ENCODE peak calls at places on chromosomes 5 and 9, in seven cellular contexts. One of them, this sample, is unnamed.

GRCh38 chr5:57442080-57442839 is 40.4 kb downstream of the ACTBL2 start:
- DNase-seq in T1000: peak; percentile 65
- DNase-seq in SK-N-DZ: no peak
- DNase-seq in GM13976: peak; percentile 19
- DNase-seq in hypothalamus: no peak
- DNase-seq in endothelial cell: no peak
- DNase-seq in B cell: no peak
- DNase-seq in this sample: no peak

GRCh38 chr9:120377268-120378150 is 202.5 kb downstream of the CDK5RAP2 start:
- DNase-seq in GM13976: no peak
- DNase-seq in hypothalamus: no peak
- DNase-seq in SK-N-DZ: no peak
- DNase-seq in B cell: no peak
- DNase-seq in T1000: no peak
- DNase-seq in endothelial cell: no peak
- DNase-seq in this sample: no peak

GRCh38 chr9:5909999-5910398 is 19.3 kb downstream of the MLANA start:
- DNase-seq in SK-N-DZ: no peak
- DNase-seq in hypothalamus: no peak
- DNase-seq in T1000: no peak
- DNase-seq in B cell: no peak
- DNase-seq in GM13976: no peak
- DNase-seq in endothelial cell: no peak
- DNase-seq in this sample: no peak

GRCh38 chr5:143434261-143435206 is 31.0 kb upstream of the NR3C1 start:
- DNase-seq in hypothalamus: no peak
- DNase-seq in B cell: peak; percentile 17
- DNase-seq in T1000: no peak
- DNase-seq in endothelial cell: no peak
- DNase-seq in GM13976: no peak
- DNase-seq in SK-N-DZ: peak; percentile 48
- DNase-seq in this sample: no peak

GRCh38 chr9:1709347-1709746 is 305.8 kb upstream of the SMARCA2 start:
- DNase-seq in hypothalamus: no peak
- DNase-seq in T1000: no peak
- DNase-seq in B cell: peak; percentile 15
- DNase-seq in endothelial cell: no peak
- DNase-seq in GM13976: peak; percentile 23
- DNase-seq in SK-N-DZ: no peak
- DNase-seq in this sample: peak; percentile 15

GRCh38 chr5:86675311-86675710 is 57.6 kb downstream of the COX7C start:
- DNase-seq in hypothalamus: no peak
- DNase-seq in endothelial cell: no peak
- DNase-seq in GM13976: no peak
- DNase-seq in SK-N-DZ: no peak
- DNase-seq in B cell: no peak
- DNase-seq in T1000: no peak
- DNase-seq in this sample: no peak

GRCh38 chr9:95732803-95733686 is 142.4 kb upstream of the ERCC6L2 start:
- DNase-seq in GM13976: no peak
- DNase-seq in endothelial cell: no peak
- DNase-seq in SK-N-DZ: no peak
- DNase-seq in hypothalamus: no peak
- DNase-seq in T1000: no peak
- DNase-seq in B cell: no peak
- DNase-seq in this sample: no peak

GRCh38 chr5:34709861-34710673 is 53.9 kb downstream of the RAI14 start:
- DNase-seq in hypothalamus: no peak
- DNase-seq in GM13976: no peak
- DNase-seq in T1000: no peak
- DNase-seq in SK-N-DZ: no peak
- DNase-seq in B cell: no peak
- DNase-seq in endothelial cell: no peak
- DNase-seq in this sample: no peak

GRCh38 chr9:97571664-97572063 is 61.5 kb downstream of the TSTD2 start:
- DNase-seq in hypothalamus: no peak
- DNase-seq in endothelial cell: no peak
- DNase-seq in B cell: no peak
- DNase-seq in GM13976: no peak
- DNase-seq in SK-N-DZ: no peak
- DNase-seq in T1000: no peak
- DNase-seq in this sample: no peak

GRCh38 chr9:36914212-36914577 is 119.9 kb downstream of the PAX5 start:
- DNase-seq in B cell: no peak
- DNase-seq in endothelial cell: no peak
- DNase-seq in SK-N-DZ: no peak
- DNase-seq in T1000: no peak
- DNase-seq in hypothalamus: no peak
- DNase-seq in GM13976: no peak
- DNase-seq in this sample: peak; percentile 12

GRCh38 chr5:93421987-93422391 is 159.0 kb downstream of the NR2F1-AS1 start:
- DNase-seq in SK-N-DZ: peak; percentile 45
- DNase-seq in GM13976: no peak
- DNase-seq in B cell: no peak
- DNase-seq in T1000: no peak
- DNase-seq in endothelial cell: peak; percentile 20
- DNase-seq in hypothalamus: peak; percentile 18
- DNase-seq in this sample: no peak

GRCh38 chr5:103942587-103943186 is 380.1 kb upstream of the NUDT12 start:
- DNase-seq in endothelial cell: no peak
- DNase-seq in hypothalamus: no peak
- DNase-seq in GM13976: no peak
- DNase-seq in SK-N-DZ: peak; percentile 51
- DNase-seq in B cell: no peak
- DNase-seq in T1000: no peak
- DNase-seq in this sample: no peak

GRCh38 chr5:37071901-37072581 is 177.1 kb downstream of the CPLANE1 start:
- DNase-seq in SK-N-DZ: no peak
- DNase-seq in T1000: no peak
- DNase-seq in GM13976: no peak
- DNase-seq in B cell: no peak
- DNase-seq in endothelial cell: no peak
- DNase-seq in hypothalamus: no peak
- DNase-seq in this sample: no peak

GRCh38 chr9:91954841-91955471 is 4.9 kb upstream of the ROR2 start:
- DNase-seq in SK-N-DZ: peak; percentile 35
- DNase-seq in T1000: no peak
- DNase-seq in B cell: no peak
- DNase-seq in GM13976: peak; percentile 53
- DNase-seq in endothelial cell: peak; percentile 70
- DNase-seq in hypothalamus: no peak
- DNase-seq in this sample: peak; percentile 72

GRCh38 chr5:159073030-159073429 is 26.7 kb downstream of the EBF1 start:
- DNase-seq in T1000: no peak
- DNase-seq in SK-N-DZ: no peak
- DNase-seq in endothelial cell: no peak
- DNase-seq in GM13976: no peak
- DNase-seq in hypothalamus: no peak
- DNase-seq in B cell: no peak
- DNase-seq in this sample: no peak

GRCh38 chr5:18850159-18850558 is 1137.8 kb downstream of the CDH18 start:
- DNase-seq in endothelial cell: no peak
- DNase-seq in GM13976: no peak
- DNase-seq in T1000: no peak
- DNase-seq in B cell: no peak
- DNase-seq in hypothalamus: no peak
- DNase-seq in SK-N-DZ: no peak
- DNase-seq in this sample: no peak

GRCh38 chr5:31066655-31067328 is 126.7 kb upstream of the CDH6 start:
- DNase-seq in endothelial cell: no peak
- DNase-seq in SK-N-DZ: no peak
- DNase-seq in T1000: no peak
- DNase-seq in GM13976: no peak
- DNase-seq in B cell: no peak
- DNase-seq in hypothalamus: no peak
- DNase-seq in this sample: no peak